ENCODE peak calls at places on chromosomes 11 and 22, in four cellular contexts. One of them, this sample, is unnamed.
A peak's percentile ranks its signal among the peaks of the same experiment; 100 is the strongest.

GRCh38 chr22:35995772-35996171 is 32.9 kb downstream of the RBFOX2 start:
- DNase-seq in GM12878: no peak
- DNase-seq in SK-N-SH: no peak
- DNase-seq in K562: no peak
- DNase-seq in this sample: no peak

GRCh38 chr11:2932850-2933251 is 3.6 kb upstream of the PHLDA2 start:
- DNase-seq in SK-N-SH: peak; percentile 25
- DNase-seq in GM12878: no peak
- DNase-seq in K562: no peak
- DNase-seq in this sample: no peak

GRCh38 chr11:111450480-111451320 is 61.5 kb downstream of the BTG4 start:
- DNase-seq in K562: no peak
- DNase-seq in SK-N-SH: no peak
- DNase-seq in GM12878: no peak
- DNase-seq in this sample: no peak

GRCh38 chr11:6647836-6648235 is 7.8 kb downstream of the DCHS1 start:
- DNase-seq in SK-N-SH: no peak
- DNase-seq in GM12878: no peak
- DNase-seq in K562: no peak
- DNase-seq in this sample: no peak

GRCh38 chr11:61054927-61055562 is 47.2 kb upstream of the CD5 start:
- DNase-seq in SK-N-SH: no peak
- DNase-seq in GM12878: no peak
- DNase-seq in K562: no peak
- DNase-seq in this sample: no peak

GRCh38 chr22:46240073-46240472 is 10.0 kb downstream of the CDPF1 start:
- DNase-seq in GM12878: no peak
- DNase-seq in SK-N-SH: no peak
- DNase-seq in K562: no peak
- DNase-seq in this sample: no peak

GRCh38 chr11:78138281-78138680 is 1.1 kb downstream of the ALG8 start:
- DNase-seq in K562: no peak
- DNase-seq in GM12878: no peak
- DNase-seq in SK-N-SH: no peak
- DNase-seq in this sample: no peak

GRCh38 chr22:33940741-33941140 is 20.5 kb upstream of the LARGE1 start:
- DNase-seq in SK-N-SH: no peak
- DNase-seq in GM12878: no peak
- DNase-seq in K562: no peak
- DNase-seq in this sample: no peak

GRCh38 chr11:94815705-94816344 is 47.7 kb downstream of the AMOTL1 start:
- DNase-seq in GM12878: no peak
- DNase-seq in SK-N-SH: no peak
- DNase-seq in K562: no peak
- DNase-seq in this sample: no peak

GRCh38 chr11:133966924-133967598 is 10.3 kb upstream of the IGSF9B start:
- DNase-seq in GM12878: no peak
- DNase-seq in K562: peak; percentile 50
- DNase-seq in SK-N-SH: peak; percentile 66
- DNase-seq in this sample: peak; percentile 85

GRCh38 chr11:74311352-74311926 is at the start of gene P4HA3:
- DNase-seq in K562: peak; percentile 92
- DNase-seq in GM12878: no peak
- DNase-seq in SK-N-SH: peak; percentile 92
- DNase-seq in this sample: peak; percentile 85

GRCh38 chr11:43393765-43394355 is 35.1 kb downstream of the TTC17 start:
- DNase-seq in GM12878: no peak
- DNase-seq in SK-N-SH: no peak
- DNase-seq in K562: no peak
- DNase-seq in this sample: no peak

GRCh38 chr11:95682552-95682951 is 107.0 kb downstream of the FAM76B start:
- DNase-seq in K562: no peak
- DNase-seq in SK-N-SH: no peak
- DNase-seq in GM12878: no peak
- DNase-seq in this sample: no peak

GRCh38 chr11:1271927-1272326 is 37.5 kb downstream of the TOLLIP start:
- DNase-seq in SK-N-SH: no peak
- DNase-seq in K562: no peak
- DNase-seq in GM12878: no peak
- DNase-seq in this sample: no peak

GRCh38 chr22:41308054-41308453 is 6.7 kb downstream of the ZC3H7B start:
- DNase-seq in GM12878: no peak
- DNase-seq in SK-N-SH: no peak
- DNase-seq in K562: no peak
- DNase-seq in this sample: no peak

GRCh38 chr11:7965386-7965785 is at the start of gene NLRP10:
- DNase-seq in SK-N-SH: no peak
- DNase-seq in K562: no peak
- DNase-seq in GM12878: no peak
- DNase-seq in this sample: no peak

GRCh38 chr11:92556435-92556834 is 331.8 kb downstream of the FAT3 start:
- DNase-seq in GM12878: no peak
- DNase-seq in K562: no peak
- DNase-seq in SK-N-SH: no peak
- DNase-seq in this sample: no peak

GRCh38 chr11:121367434-121367833 is 74.9 kb downstream of the SC5D start:
- DNase-seq in GM12878: peak; percentile 99
- DNase-seq in K562: no peak
- DNase-seq in SK-N-SH: no peak
- DNase-seq in this sample: no peak

DNA sequence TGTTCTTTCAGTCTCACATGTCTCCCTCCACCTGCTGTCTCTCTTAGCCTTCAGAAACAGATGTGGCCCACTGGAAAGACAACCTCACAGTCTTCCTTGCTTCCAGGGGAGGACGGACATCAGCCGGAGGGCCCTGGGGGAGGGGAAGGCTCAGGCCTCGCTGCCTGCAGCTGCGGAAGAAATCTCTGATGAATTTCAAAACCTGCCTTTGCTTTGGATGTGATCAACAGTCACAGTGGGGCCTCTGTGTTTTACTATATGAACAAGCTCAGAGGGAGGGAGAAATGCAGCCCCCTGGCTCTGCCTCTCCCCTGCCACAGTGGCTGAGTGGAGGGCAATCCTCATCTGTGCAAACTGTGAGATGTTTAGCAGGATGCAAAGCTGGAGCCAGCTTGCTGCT is 282.8 kb downstream of the NTM start:
- DNase-seq in K562: no peak
- DNase-seq in SK-N-SH: no peak
- DNase-seq in GM12878: no peak
- DNase-seq in this sample: no peak
- TF ChIP-seq USF1 in K562: no peak
- TF ChIP-seq USF1 in SK-N-SH: no peak
- TF ChIP-seq USF1 in GM12878: no peak
- TF ChIP-seq USF1 in this sample: no peak

GRCh38 chr11:67349927-67350465 is 3.4 kb downstream of the POLD4 start:
- DNase-seq in SK-N-SH: no peak
- DNase-seq in K562: no peak
- DNase-seq in GM12878: no peak
- DNase-seq in this sample: no peak

GRCh38 chr11:67353317-67354313 is at the start of gene POLD4:
- DNase-seq in SK-N-SH: peak; percentile 97
- DNase-seq in K562: peak; percentile 98
- DNase-seq in GM12878: peak; percentile 95
- DNase-seq in this sample: peak; percentile 99

GRCh38 chr11:67352546-67353316 is 615 bp downstream of the POLD4 start:
- DNase-seq in SK-N-SH: no peak
- DNase-seq in GM12878: no peak
- DNase-seq in K562: peak; percentile 47
- DNase-seq in this sample: peak; percentile 28

GRCh38 chr11:67349457-67349856 is 3.9 kb downstream of the POLD4 start:
- DNase-seq in GM12878: no peak
- DNase-seq in SK-N-SH: no peak
- DNase-seq in K562: no peak
- DNase-seq in this sample: no peak

DNA sequence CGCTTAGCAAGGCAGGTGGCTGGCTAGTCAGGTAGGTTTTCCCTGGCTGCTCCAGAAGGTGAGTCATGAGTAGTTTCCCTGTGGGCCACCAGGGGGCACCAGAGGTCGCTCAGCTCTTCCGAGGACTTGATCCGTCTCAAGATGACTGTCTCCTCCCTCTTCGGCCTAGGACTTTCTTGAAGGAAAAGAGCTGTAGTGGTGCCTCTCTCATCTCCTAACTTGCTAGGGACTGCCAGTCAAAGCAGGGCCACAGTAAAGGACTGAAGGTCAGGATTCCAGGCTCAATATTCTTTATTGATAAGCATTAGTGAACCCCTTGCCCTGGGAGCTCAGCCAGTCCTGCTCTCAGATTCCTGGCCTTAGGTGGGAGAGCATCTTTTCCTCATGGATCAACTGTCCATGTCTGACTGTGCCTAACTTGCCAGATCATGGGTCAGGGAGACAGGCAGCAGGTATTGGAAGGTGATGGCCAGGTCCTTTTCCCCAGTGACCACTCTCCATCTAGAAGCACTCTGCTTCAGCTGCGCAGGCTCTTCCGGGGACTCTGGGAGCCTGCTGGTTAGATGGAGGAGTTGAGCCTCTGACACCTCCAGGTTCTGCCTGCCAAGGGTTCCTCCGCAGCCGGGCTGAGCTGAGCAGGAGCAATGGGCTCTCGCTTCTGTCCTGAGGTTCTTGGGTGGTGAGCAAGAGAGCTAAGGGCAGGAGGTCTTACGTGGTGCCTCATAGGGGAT is 1.9 kb downstream of the POLD4 start:
- DNase-seq in K562: peak; percentile 72
- DNase-seq in SK-N-SH: peak; percentile 69
- DNase-seq in GM12878: no peak
- DNase-seq in this sample: peak; percentile 62
- TF ChIP-seq USF1 in K562: no peak
- TF ChIP-seq USF1 in SK-N-SH: no peak
- TF ChIP-seq USF1 in GM12878: no peak
- TF ChIP-seq USF1 in this sample: no peak

DNA sequence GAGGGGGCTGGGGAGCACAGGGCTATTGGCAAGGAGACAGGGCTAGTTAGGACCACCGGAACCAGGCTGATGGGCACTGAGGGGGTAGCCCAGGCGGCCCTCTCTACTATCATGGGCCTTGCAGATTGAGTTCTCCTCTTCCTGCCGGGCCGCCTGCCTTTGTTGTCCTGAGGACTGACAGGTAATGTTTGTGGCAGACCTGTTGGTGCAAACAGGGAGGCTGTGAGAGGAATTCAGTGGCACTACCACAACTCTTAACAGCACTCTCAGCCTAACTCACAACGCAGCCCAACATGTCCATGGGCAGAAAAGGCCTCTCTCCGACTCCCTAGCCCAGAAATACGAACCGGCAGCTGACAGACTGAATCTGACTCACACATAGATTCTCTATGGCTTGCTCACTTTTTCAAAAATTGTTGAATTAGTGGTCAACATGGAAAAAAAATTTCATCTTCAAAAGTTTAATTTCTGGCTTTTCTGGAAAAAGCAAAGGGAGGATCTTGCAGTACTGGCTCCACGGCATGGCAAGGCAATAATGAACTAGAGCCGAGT is 11.4 kb downstream of the KCNJ5 start:
- DNase-seq in K562: no peak
- DNase-seq in SK-N-SH: no peak
- DNase-seq in GM12878: no peak
- DNase-seq in this sample: no peak
- TF ChIP-seq USF1 in K562: no peak
- TF ChIP-seq USF1 in SK-N-SH: no peak
- TF ChIP-seq USF1 in GM12878: no peak
- TF ChIP-seq USF1 in this sample: no peak

GRCh38 chr11:46237248-46238077 is 40.0 kb upstream of the CREB3L1 start:
- DNase-seq in K562: peak; percentile 88
- DNase-seq in SK-N-SH: peak; percentile 87
- DNase-seq in GM12878: no peak
- DNase-seq in this sample: peak; percentile 77
- TF ChIP-seq USF1 in K562: peak; percentile 42
- TF ChIP-seq USF1 in SK-N-SH: no peak
- TF ChIP-seq USF1 in GM12878: no peak
- TF ChIP-seq USF1 in this sample: no peak

DNA sequence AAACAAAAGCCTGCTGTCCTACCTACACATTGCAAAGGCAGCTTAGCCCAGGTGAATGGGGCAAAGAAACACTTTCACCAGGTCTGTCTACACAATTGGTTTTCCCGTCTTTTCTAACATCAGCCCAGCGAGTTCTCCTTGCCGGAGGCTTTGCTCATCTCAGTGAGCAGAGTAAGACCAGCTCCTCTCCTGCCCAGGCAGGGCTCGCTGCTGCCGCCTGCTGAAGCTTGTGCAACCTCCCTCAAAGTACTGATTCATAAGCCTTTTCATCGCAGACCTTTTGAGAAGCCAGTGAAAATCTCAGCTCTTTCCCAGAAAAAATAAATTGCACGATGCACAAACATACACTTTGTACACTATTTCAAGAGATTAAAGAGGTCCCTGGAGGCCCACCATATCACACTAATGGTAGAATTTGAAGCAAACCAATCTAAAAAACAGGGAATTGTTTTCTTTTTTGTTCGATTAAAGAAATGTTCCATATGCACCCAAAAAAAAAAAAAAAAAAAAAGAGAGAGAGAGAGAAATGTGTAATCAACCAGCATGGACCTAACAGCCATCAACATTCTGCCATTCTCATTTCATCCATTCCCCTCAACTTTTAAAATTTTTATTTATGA is 328.1 kb upstream of the MPPED2 start:
- DNase-seq in GM12878: no peak
- DNase-seq in SK-N-SH: peak; percentile 62
- DNase-seq in K562: no peak
- DNase-seq in this sample: peak; percentile 83
- TF ChIP-seq USF1 in GM12878: no peak
- TF ChIP-seq USF1 in SK-N-SH: no peak
- TF ChIP-seq USF1 in K562: no peak
- TF ChIP-seq USF1 in this sample: no peak

GRCh38 chr11:128708660-128709059 is 14.8 kb downstream of the FLI1 start:
- DNase-seq in K562: no peak
- DNase-seq in SK-N-SH: no peak
- DNase-seq in GM12878: no peak
- DNase-seq in this sample: no peak
- TF ChIP-seq USF1 in K562: no peak
- TF ChIP-seq USF1 in SK-N-SH: no peak
- TF ChIP-seq USF1 in GM12878: no peak
- TF ChIP-seq USF1 in this sample: no peak

GRCh38 chr11:122398167-122398566 is 257.4 kb upstream of the UBASH3B start:
- DNase-seq in GM12878: no peak
- DNase-seq in K562: no peak
- DNase-seq in SK-N-SH: no peak
- DNase-seq in this sample: no peak
- TF ChIP-seq USF1 in GM12878: no peak
- TF ChIP-seq USF1 in K562: no peak
- TF ChIP-seq USF1 in SK-N-SH: no peak
- TF ChIP-seq USF1 in this sample: no peak